ENCODE peak calls at places on chromosomes 13 and 19, in six cellular contexts. One of them, this sample, is unnamed. For H3K9me3, the result is how much of the 10 kb centered on the place peaks cover.

GRCh38 chr19:7480975-7481265 is 7.9 kb downstream of the PEX11G start:
- ATAC-seq in A549: no peak
- ATAC-seq in HepG2: no peak
- ATAC-seq in GM12878: no peak
- ATAC-seq in K562: peak
- ATAC-seq in upper lobe of left lung: no peak
- ATAC-seq in this sample: peak

GRCh38 chr13:75723927-75724326 is 87.8 kb downstream of the LMO7 start:
- ATAC-seq in A549: no peak
- ATAC-seq in HepG2: no peak
- ATAC-seq in GM12878: no peak
- ATAC-seq in K562: no peak
- ATAC-seq in upper lobe of left lung: no peak
- ATAC-seq in this sample: no peak

GRCh38 chr13:112509190-112509589 is 78.8 kb downstream of the TUBGCP3 start:
- ATAC-seq in A549: no peak
- ATAC-seq in HepG2: no peak
- ATAC-seq in GM12878: no peak
- ATAC-seq in K562: no peak
- ATAC-seq in upper lobe of left lung: peak
- ATAC-seq in this sample: no peak

GRCh38 chr13:51347099-51347498 is 7.6 kb downstream of the SERPINE3 start:
- ATAC-seq in A549: peak
- ATAC-seq in HepG2: peak
- ATAC-seq in GM12878: no peak
- ATAC-seq in K562: no peak
- ATAC-seq in upper lobe of left lung: no peak
- ATAC-seq in this sample: no peak

GRCh38 chr13:94384217-94384905 is 95.1 kb downstream of the DCT start:
- ATAC-seq in A549: no peak
- ATAC-seq in HepG2: no peak
- ATAC-seq in GM12878: no peak
- ATAC-seq in K562: no peak
- ATAC-seq in upper lobe of left lung: no peak
- ATAC-seq in this sample: no peak

GRCh38 chr19:41923045-41923788 is 5.0 kb downstream of the ERFL start:
- ATAC-seq in A549: no peak
- ATAC-seq in HepG2: no peak
- ATAC-seq in GM12878: no peak
- ATAC-seq in K562: no peak
- ATAC-seq in upper lobe of left lung: no peak
- ATAC-seq in this sample: no peak

GRCh38 chr19:46125447-46125846 is 959 bp upstream of the IGFL3 start:
- ATAC-seq in A549: no peak
- ATAC-seq in HepG2: no peak
- ATAC-seq in GM12878: peak
- ATAC-seq in K562: no peak
- ATAC-seq in upper lobe of left lung: no peak
- ATAC-seq in this sample: no peak

GRCh38 chr19:58123354-58123753 is 25.3 kb upstream of the ZSCAN18 start:
- ATAC-seq in A549: no peak
- ATAC-seq in HepG2: no peak
- ATAC-seq in GM12878: no peak
- ATAC-seq in K562: no peak
- ATAC-seq in upper lobe of left lung: no peak
- ATAC-seq in this sample: no peak

GRCh38 chr19:7705387-7706187 is 3.7 kb upstream of the FCER2 start:
- ATAC-seq in A549: no peak
- ATAC-seq in HepG2: no peak
- ATAC-seq in GM12878: peak
- ATAC-seq in K562: no peak
- ATAC-seq in upper lobe of left lung: peak
- ATAC-seq in this sample: no peak

GRCh38 chr13:97353927-97354326 is 80.0 kb upstream of the RAP2A start:
- ATAC-seq in A549: no peak
- ATAC-seq in HepG2: no peak
- ATAC-seq in GM12878: no peak
- ATAC-seq in K562: no peak
- ATAC-seq in upper lobe of left lung: no peak
- ATAC-seq in this sample: no peak

GRCh38 chr19:13843104-13843921 is 33.6 kb upstream of the NANOS3 start:
- ATAC-seq in A549: peak
- ATAC-seq in HepG2: no peak
- ATAC-seq in GM12878: no peak
- ATAC-seq in K562: no peak
- ATAC-seq in upper lobe of left lung: no peak
- ATAC-seq in this sample: no peak

GRCh38 chr19:41386442-41386841 is 10.1 kb downstream of the TMEM91 start:
- ATAC-seq in A549: peak
- ATAC-seq in HepG2: no peak
- ATAC-seq in GM12878: no peak
- ATAC-seq in K562: peak
- ATAC-seq in upper lobe of left lung: no peak
- ATAC-seq in this sample: peak

GRCh38 chr13:112729408-112729807 is 39.6 kb downstream of the ATP11A start:
- ATAC-seq in A549: no peak
- ATAC-seq in HepG2: no peak
- ATAC-seq in GM12878: no peak
- ATAC-seq in K562: no peak
- ATAC-seq in upper lobe of left lung: no peak
- ATAC-seq in this sample: no peak

GRCh38 chr13:73782781-73783180 is 351.4 kb downstream of the KLF12 start:
- ATAC-seq in A549: no peak
- ATAC-seq in HepG2: peak
- ATAC-seq in GM12878: no peak
- ATAC-seq in K562: no peak
- ATAC-seq in upper lobe of left lung: no peak
- ATAC-seq in this sample: no peak

GRCh38 chr19:17335575-17335974 is 920 bp upstream of the ANO8 start:
- ATAC-seq in A549: no peak
- ATAC-seq in HepG2: no peak
- ATAC-seq in GM12878: no peak
- ATAC-seq in K562: no peak
- ATAC-seq in upper lobe of left lung: no peak
- ATAC-seq in this sample: no peak

GRCh38 chr19:17333611-17334413 is 843 bp downstream of the ANO8 start:
- ATAC-seq in A549: no peak
- ATAC-seq in HepG2: no peak
- ATAC-seq in GM12878: peak
- ATAC-seq in K562: peak
- ATAC-seq in upper lobe of left lung: no peak
- ATAC-seq in this sample: no peak

GRCh38 chr19:17336872-17337674 is at the start of gene GTPBP3:
- ATAC-seq in A549: peak
- ATAC-seq in HepG2: peak
- ATAC-seq in GM12878: peak
- ATAC-seq in K562: peak
- ATAC-seq in upper lobe of left lung: peak
- ATAC-seq in this sample: peak

GRCh38 chr19:17332677-17333581 is 1.7 kb downstream of the ANO8 start:
- ATAC-seq in A549: no peak
- ATAC-seq in HepG2: peak
- ATAC-seq in GM12878: peak
- ATAC-seq in K562: peak
- ATAC-seq in upper lobe of left lung: no peak
- ATAC-seq in this sample: no peak

GRCh38 chr19:17334414-17335409 is at the start of gene ANO8:
- ATAC-seq in A549: peak
- ATAC-seq in HepG2: peak
- ATAC-seq in GM12878: peak
- ATAC-seq in K562: peak
- ATAC-seq in upper lobe of left lung: peak
- ATAC-seq in this sample: peak
- TF ChIP-seq EP300 in A549: no peak
- TF ChIP-seq EP300 in HepG2: no peak
- TF ChIP-seq EP300 in GM12878: no peak
- TF ChIP-seq EP300 in K562: peak
- TF ChIP-seq EP300 in upper lobe of left lung: no peak
- TF ChIP-seq EP300 in this sample: no peak

GRCh38 chr19:2852598-2852997 is 11.3 kb downstream of the ZNF555 start:
- ATAC-seq in A549: no peak
- ATAC-seq in HepG2: no peak
- ATAC-seq in GM12878: no peak
- ATAC-seq in K562: no peak
- ATAC-seq in upper lobe of left lung: no peak
- ATAC-seq in this sample: no peak

GRCh38 chr19:2858864-2859263 is 8.3 kb upstream of the ZNF556 start:
- ATAC-seq in A549: no peak
- ATAC-seq in HepG2: no peak
- ATAC-seq in GM12878: no peak
- ATAC-seq in K562: no peak
- ATAC-seq in upper lobe of left lung: peak
- ATAC-seq in this sample: no peak

GRCh38 chr19:2856457-2857055 is 10.6 kb upstream of the ZNF556 start:
- ATAC-seq in A549: no peak
- ATAC-seq in HepG2: no peak
- ATAC-seq in GM12878: peak
- ATAC-seq in K562: no peak
- ATAC-seq in upper lobe of left lung: no peak
- ATAC-seq in this sample: no peak

GRCh38 chr19:2853015-2853606 is 11.8 kb downstream of the ZNF555 start:
- ATAC-seq in A549: no peak
- ATAC-seq in HepG2: no peak
- ATAC-seq in GM12878: no peak
- ATAC-seq in K562: no peak
- ATAC-seq in upper lobe of left lung: no peak
- ATAC-seq in this sample: no peak

DNA sequence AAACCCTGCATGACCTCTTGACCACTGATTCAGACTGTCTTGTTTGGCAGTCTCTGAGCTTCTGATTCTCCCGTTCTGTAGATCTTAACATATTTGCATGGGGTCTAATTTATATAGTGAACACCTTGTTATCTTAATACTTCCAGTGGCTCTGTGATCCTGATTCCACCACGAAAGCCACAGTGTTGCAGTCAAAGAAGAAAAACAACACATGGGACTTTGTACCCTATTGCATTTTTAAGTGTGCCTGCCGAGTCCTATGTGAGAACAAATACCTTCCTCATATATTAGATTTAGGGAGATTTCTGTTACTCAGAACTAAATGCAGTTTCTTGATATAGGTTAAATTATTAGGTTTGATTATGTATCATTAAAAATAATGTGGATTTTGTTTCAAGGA is 12.3 kb upstream of the ZNF556 start:
- ATAC-seq in A549: no peak
- ATAC-seq in HepG2: peak
- ATAC-seq in GM12878: no peak
- ATAC-seq in K562: no peak
- ATAC-seq in upper lobe of left lung: no peak
- ATAC-seq in this sample: no peak
- H3K9me3 ChIP-seq in A549: half or more
- H3K9me3 ChIP-seq in HepG2: under half
- H3K9me3 ChIP-seq in GM12878: under half
- H3K9me3 ChIP-seq in K562: under half
- H3K9me3 ChIP-seq in upper lobe of left lung: half or more
- H3K9me3 ChIP-seq in this sample: under half

DNA sequence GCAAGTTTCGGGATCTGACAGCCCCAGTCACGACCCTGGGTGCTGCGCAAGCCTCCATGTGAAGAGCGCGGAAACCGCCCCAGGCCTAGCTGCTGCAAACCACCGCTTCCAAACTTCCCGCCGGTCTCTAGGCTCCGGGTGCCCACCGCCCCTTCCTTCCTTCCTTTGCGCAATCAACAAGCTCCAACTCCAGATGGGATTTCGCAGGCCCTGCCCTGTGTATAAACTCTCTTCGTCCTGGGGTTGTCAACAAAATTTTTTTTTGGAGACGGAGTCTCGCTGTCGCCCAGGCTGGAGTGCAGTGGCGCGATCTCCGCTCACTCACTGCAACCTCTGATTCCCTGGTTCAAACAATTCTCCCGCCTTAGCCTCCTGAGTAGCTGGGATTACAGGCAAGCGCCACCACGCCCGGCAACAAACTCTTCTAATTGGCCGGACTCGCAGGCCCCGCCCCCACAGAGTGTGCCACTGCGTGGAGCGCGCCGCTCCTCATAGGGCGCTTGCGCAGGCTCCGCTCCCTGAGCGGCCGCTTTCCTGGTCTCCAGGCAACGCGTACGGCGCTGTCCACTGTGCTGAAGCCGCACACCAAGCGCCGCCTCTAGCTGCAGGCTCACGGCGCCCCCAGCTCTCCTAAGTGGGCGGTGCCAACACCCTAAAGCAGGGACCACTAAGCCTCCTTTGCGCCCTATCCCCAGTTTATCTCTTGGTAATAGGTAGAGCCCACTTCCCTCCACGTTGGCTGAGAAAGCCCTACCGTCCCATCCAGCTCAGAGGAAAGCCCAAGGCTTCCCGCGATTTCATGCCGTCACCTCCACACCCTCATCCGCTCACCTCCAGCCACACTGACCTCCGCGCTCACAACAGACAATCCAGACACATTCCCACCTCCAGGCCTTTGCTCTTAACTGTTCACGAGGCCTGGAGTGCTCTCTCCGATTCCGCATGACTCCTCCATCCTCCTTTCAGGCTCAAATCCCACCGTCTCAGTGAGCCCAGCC is 5.5 kb upstream of the QTRT1 start:
- ATAC-seq in A549: peak
- ATAC-seq in HepG2: peak
- ATAC-seq in GM12878: peak
- ATAC-seq in K562: peak
- ATAC-seq in upper lobe of left lung: peak
- ATAC-seq in this sample: peak
- TF ChIP-seq EP300 in A549: no peak
- TF ChIP-seq EP300 in HepG2: no peak
- TF ChIP-seq EP300 in GM12878: no peak
- TF ChIP-seq EP300 in K562: no peak
- TF ChIP-seq EP300 in upper lobe of left lung: no peak
- TF ChIP-seq EP300 in this sample: no peak

GRCh38 chr13:46682015-46682414 is 114.9 kb downstream of the ESD start:
- ATAC-seq in A549: no peak
- ATAC-seq in HepG2: no peak
- ATAC-seq in GM12878: no peak
- ATAC-seq in K562: no peak
- ATAC-seq in upper lobe of left lung: no peak
- ATAC-seq in this sample: no peak
- H3K9me3 ChIP-seq in A549: under half
- H3K9me3 ChIP-seq in HepG2: under half
- H3K9me3 ChIP-seq in GM12878: under half
- H3K9me3 ChIP-seq in K562: under half
- H3K9me3 ChIP-seq in upper lobe of left lung: under half
- H3K9me3 ChIP-seq in this sample: under half